ENCODE peak calls at places on chromosomes 2 and 18, in four cellular contexts. F is astrocyte, W is right lobe of liver, A is osteoblast. V is an unnamed sample.

GRCh38 chr2:144357623-144358400 is 162.1 kb downstream of the ZEB2 start:
- DNase-seq in W (no peak), F (peak; percentile 99), A (peak; percentile 82), V (peak; percentile 96)

GRCh38 chr18:57780318-57781127 is 22.6 kb downstream of the ATP8B1 start:
- DNase-seq in F (peak; percentile 93), A (peak; percentile 86), W (no peak), V (peak; percentile 62)

GRCh38 chr2:157055660-157056199 is 201.8 kb upstream of the GALNT5 start:
- DNase-seq in F (peak; percentile 29), A (no peak), W (no peak), V (peak; percentile 53)

GRCh38 chr2:38113999-38114708 is 38.2 kb upstream of the CYP1B1 start:
- DNase-seq in A (peak; percentile 51), F (peak; percentile 76), W (no peak), V (peak; percentile 58)

GRCh38 chr2:96085541-96086355 is 30.6 kb downstream of the ADRA2B start:
- DNase-seq in W (peak; percentile 35), A (no peak), F (no peak), V (no peak)

GRCh38 chr2:12809526-12809925 is 92.8 kb downstream of the TRIB2 start:
- DNase-seq in A (peak; percentile 3), W (peak; percentile 58), F (no peak), V (peak; percentile 17)

GRCh38 chr2:231371430-231372054 is 24.0 kb upstream of the B3GNT7 start:
- DNase-seq in A (no peak), W (peak; percentile 25), F (no peak), V (no peak)

GRCh38 chr18:63895190-63895589 is 7.7 kb downstream of the SERPINB2 start:
- DNase-seq in F (no peak), A (no peak), W (no peak), V (no peak)

GRCh38 chr2:206086683-206087350 is 843 bp upstream of the INO80D start:
- DNase-seq in A (peak; percentile 81), F (no peak), W (no peak), V (no peak)

GRCh38 chr2:113703404-113704299 is 52.8 kb downstream of the SLC35F5 start:
- DNase-seq in A (no peak), W (no peak), F (no peak), V (no peak)

GRCh38 chr2:194100201-194100600 is 1556.8 kb upstream of the SLC39A10 start:
- DNase-seq in W (no peak), A (no peak), F (no peak), V (no peak)

GRCh38 chr2:199488772-199489400 is 31.1 kb upstream of the SATB2 start:
- DNase-seq in A (peak; percentile 90), F (peak; percentile 11), W (no peak), V (peak; percentile 61)

GRCh38 chr2:201114846-201115245 is 1.1 kb upstream of the CFLAR start:
- DNase-seq in F (peak; percentile 31), W (no peak), A (peak; percentile 62), V (no peak)

GRCh38 chr2:235545369-235546150 is 51.7 kb downstream of the AGAP1 start:
- DNase-seq in F (no peak), W (no peak), A (peak; percentile 37), V (no peak)

GRCh38 chr18:36139251-36139650 is 9.6 kb downstream of the ELP2 start:
- DNase-seq in A (no peak), W (no peak), F (no peak), V (no peak)

GRCh38 chr2:505931-506330 is 171.3 kb downstream of the TMEM18 start:
- DNase-seq in F (no peak), A (peak; percentile 39), W (no peak), V (no peak)

GRCh38 chr18:45014047-45014501 is 333.4 kb downstream of the SETBP1 start:
- DNase-seq in W (no peak), F (peak; percentile 82), A (peak; percentile 90), V (peak; percentile 84)

GRCh38 chr18:11324956-11325873 is 175.8 kb upstream of the PIEZO2 start:
- DNase-seq in A (peak; percentile 84), F (peak; percentile 93), W (no peak), V (no peak)

GRCh38 chr2:241129086-241129871 is 20.0 kb downstream of the PASK start:
- DNase-seq in A (peak; percentile 57), W (peak; percentile 29), F (no peak), V (no peak)

GRCh38 chr18:51123046-51123395 is 74.5 kb downstream of the MEX3C start:
- DNase-seq in F (no peak), W (no peak), A (peak; percentile 42), V (no peak)

GRCh38 chr2:119849838-119850565 is 90.3 kb downstream of the PTPN4 start:
- DNase-seq in W (no peak), A (no peak), F (no peak), V (peak; percentile 75)

GRCh38 chr18:78642561-78643398 is 336.8 kb upstream of the SALL3 start:
- DNase-seq in W (no peak), A (peak; percentile 3), F (no peak), V (no peak)

GRCh38 chr2:42172020-42172419 is 2.9 kb downstream of the EML4 start:
- DNase-seq in W (no peak), F (no peak), A (no peak), V (no peak)

GRCh38 chr2:83069724-83070123 is 1389.4 kb downstream of the SUCLG1 start:
- DNase-seq in F (peak; percentile 39), A (no peak), W (no peak), V (peak; percentile 29)

GRCh38 chr2:43798300-43798699 is 24.5 kb downstream of the DYNC2LI1 start:
- DNase-seq in W (no peak), F (no peak), A (peak; percentile 41), V (no peak)

GRCh38 chr2:121491566-121491965 is 39.1 kb upstream of the RNU4ATAC start:
- DNase-seq in W (no peak), A (no peak), F (no peak), V (no peak)

GRCh38 chr2:94874277-94874997 is 3.2 kb downstream of the TEKT4 start:
- DNase-seq in F (no peak), A (peak; percentile 98), W (no peak), V (no peak)

GRCh38 chr2:224930124-224930523 is 112.1 kb downstream of the DOCK10 start:
- DNase-seq in A (no peak), W (no peak), F (no peak), V (no peak)

GRCh38 chr2:64212801-64213321 is 68.6 kb upstream of the PELI1 start:
- DNase-seq in W (no peak), A (peak; percentile 58), F (peak; percentile 97), V (peak; percentile 66)

GRCh38 chr2:43171789-43172188 is 54.6 kb downstream of the ZFP36L2 start:
- DNase-seq in F (peak; percentile 41), A (peak; percentile 82), W (no peak), V (no peak)

GRCh38 chr2:23711979-23712755 is 214.8 kb downstream of the ATAD2B start:
- DNase-seq in W (no peak), F (peak; percentile 54), A (peak; percentile 85), V (no peak)

GRCh38 chr18:79503891-79504475 is 108.3 kb downstream of the NFATC1 start:
- DNase-seq in A (peak; percentile 11), W (peak; percentile 20), F (no peak), V (no peak)

GRCh38 chr2:177797808-177798207 is 274.8 kb downstream of the PDE11A start:
- DNase-seq in A (no peak), W (no peak), F (no peak), V (no peak)

GRCh38 chr2:42954227-42954962 is 162.0 kb upstream of the HAAO start:
- DNase-seq in A (peak; percentile 83), F (peak; percentile 55), W (no peak), V (no peak)

GRCh38 chr2:144477281-144477942 is 42.5 kb downstream of the ZEB2 start:
- DNase-seq in W (no peak), F (peak; percentile 72), A (peak; percentile 23), V (no peak)

GRCh38 chr18:3104190-3105054 is 91.5 kb upstream of the LPIN2 start:
- DNase-seq in A (no peak), W (no peak), F (peak; percentile 73), V (peak; percentile 86)

GRCh38 chr18:11516988-11517630 is 92.3 kb upstream of the SLC35G4 start:
- DNase-seq in A (no peak), W (no peak), F (no peak), V (no peak)

GRCh38 chr2:107364361-107364950 is 462.2 kb upstream of the RGPD4 start:
- DNase-seq in F (no peak), A (no peak), W (no peak), V (peak; percentile 1)

GRCh38 chr18:49861659-49862058 is 48.3 kb upstream of the ACAA2 start:
- DNase-seq in F (no peak), W (no peak), A (no peak), V (no peak)

GRCh38 chr2:8681786-8682692 is at the start of gene ID2:
- DNase-seq in W (peak; percentile 100), A (peak; percentile 100), F (peak; percentile 95), V (peak; percentile 99)
- TF ChIP-seq CTCF in W (no peak), A (no peak), F (no peak), V (peak; percentile 5)

GRCh38 chr18:9581667-9582066 is 32.7 kb downstream of the PPP4R1 start:
- DNase-seq in W (no peak), F (no peak), A (no peak), V (no peak)

GRCh38 chr18:9577361-9577760 is 37.0 kb downstream of the PPP4R1 start:
- DNase-seq in F (no peak), A (no peak), W (no peak), V (no peak)

GRCh38 chr18:9574473-9575115 is 39.8 kb downstream of the PPP4R1 start:
- DNase-seq in F (no peak), A (no peak), W (no peak), V (no peak)

GRCh38 chr18:9575558-9575957 is 38.8 kb downstream of the PPP4R1 start:
- DNase-seq in A (no peak), W (peak; percentile 62), F (peak; percentile 91), V (peak; percentile 97)

GRCh38 chr18:9578306-9578705 is 36.1 kb downstream of the PPP4R1 start:
- DNase-seq in W (no peak), F (no peak), A (no peak), V (peak; percentile 62)
- H3K4me3 ChIP-seq in W (no peak overlapping the region), F (no peak overlapping the region), A (no peak overlapping the region), V (no peak overlapping the region)

DNA sequence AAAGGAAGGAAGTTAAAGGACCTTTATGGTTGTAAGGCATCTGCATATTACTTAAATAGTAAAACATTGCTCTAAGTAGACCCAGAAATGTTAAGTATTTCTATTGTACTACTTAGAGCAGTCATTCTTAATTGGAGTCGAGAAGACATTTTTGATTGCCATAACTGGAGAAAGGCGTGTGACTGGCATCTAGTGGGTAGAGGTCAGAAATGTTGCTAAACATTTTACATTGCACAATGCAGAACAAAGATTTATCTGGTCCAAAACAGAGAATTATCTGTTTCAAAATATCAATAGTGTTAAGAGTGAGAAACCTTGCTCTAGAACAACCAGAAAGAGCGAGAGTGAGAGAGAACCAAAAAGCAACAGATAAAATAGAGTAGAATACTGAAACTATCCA is 23.3 kb upstream of the ROCK1 start:
- DNase-seq in A (peak; percentile 77), F (no peak), W (no peak), V (peak; percentile 55)
- TF ChIP-seq CTCF in A (peak; percentile 56), F (no peak), W (peak; percentile 51), V (peak; percentile 56)

GRCh38 chr2:10057231-10058107 is 14.1 kb downstream of the KLF11 start:
- DNase-seq in W (peak; percentile 50), F (peak; percentile 65), A (peak; percentile 96), V (peak; percentile 68)
- H3K4me3 ChIP-seq in W (no peak overlapping the region), F (peak overlapping the region; percentile 40), A (peak overlapping the region; percentile 69), V (no peak overlapping the region)

DNA sequence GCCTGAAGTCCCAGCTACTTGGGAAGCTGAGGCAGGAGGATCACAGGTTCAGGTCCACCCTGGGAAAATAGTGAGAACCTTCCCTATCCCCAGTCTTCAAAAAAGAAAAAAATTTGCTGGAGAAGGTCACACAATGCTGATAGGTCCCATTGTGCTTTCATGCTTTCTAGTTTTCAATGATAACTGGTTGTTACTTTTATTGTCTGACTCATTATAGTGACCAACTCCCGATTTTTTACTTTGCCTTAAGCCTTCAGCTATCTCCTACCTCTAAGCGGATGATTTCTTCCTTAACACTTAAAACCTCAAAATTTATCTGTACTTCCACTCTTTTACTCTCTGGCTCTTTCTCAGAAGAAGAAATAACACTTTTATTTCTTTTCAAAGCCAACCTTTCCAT is 17.3 kb downstream of the MSH2 start:
- DNase-seq in F (no peak), W (no peak), A (no peak), V (no peak)
- TF ChIP-seq CTCF in F (no peak), W (no peak), A (no peak), V (no peak)

V was measured in epithelial cell of esophagus.